ENCODE peak calls at places on chromosome 11, in six cellular contexts. One of them, this sample, is unnamed.

GRCh38 chr11:127018683-127019279 is 18.2 kb upstream of the KIRREL3 start:
- DNase-seq in NB4: no peak
- DNase-seq in epithelial cell of esophagus: peak
- DNase-seq in mucosa of descending colon: no peak
- DNase-seq in fibroblast of villous mesenchyme: no peak
- DNase-seq in Calu3: no peak
- DNase-seq in this sample: no peak

GRCh38 chr11:35207471-35208403 is 68.8 kb downstream of the CD44 start:
- DNase-seq in epithelial cell of esophagus: no peak
- DNase-seq in Calu3: no peak
- DNase-seq in NB4: no peak
- DNase-seq in mucosa of descending colon: no peak
- DNase-seq in fibroblast of villous mesenchyme: no peak
- DNase-seq in this sample: no peak

GRCh38 chr11:125494987-125495725 is 909 bp downstream of the FEZ1 start:
- DNase-seq in epithelial cell of esophagus: peak
- DNase-seq in NB4: no peak
- DNase-seq in fibroblast of villous mesenchyme: peak
- DNase-seq in mucosa of descending colon: peak
- DNase-seq in Calu3: peak
- DNase-seq in this sample: peak

GRCh38 chr11:33899383-33900037 is 7.6 kb upstream of the LMO2 start:
- DNase-seq in Calu3: no peak
- DNase-seq in mucosa of descending colon: no peak
- DNase-seq in epithelial cell of esophagus: peak
- DNase-seq in fibroblast of villous mesenchyme: peak
- DNase-seq in NB4: no peak
- DNase-seq in this sample: no peak

GRCh38 chr11:95282337-95282751 is 51.3 kb upstream of the SESN3 start:
- DNase-seq in Calu3: no peak
- DNase-seq in epithelial cell of esophagus: peak
- DNase-seq in NB4: peak
- DNase-seq in mucosa of descending colon: no peak
- DNase-seq in fibroblast of villous mesenchyme: peak
- DNase-seq in this sample: no peak

GRCh38 chr11:102604011-102604410 is 21.1 kb downstream of the MMP20 start:
- DNase-seq in epithelial cell of esophagus: no peak
- DNase-seq in fibroblast of villous mesenchyme: no peak
- DNase-seq in mucosa of descending colon: no peak
- DNase-seq in Calu3: no peak
- DNase-seq in NB4: no peak
- DNase-seq in this sample: no peak

GRCh38 chr11:76778874-76779273 is 4.3 kb upstream of the TSKU start:
- DNase-seq in NB4: no peak
- DNase-seq in fibroblast of villous mesenchyme: no peak
- DNase-seq in Calu3: no peak
- DNase-seq in mucosa of descending colon: no peak
- DNase-seq in epithelial cell of esophagus: no peak
- DNase-seq in this sample: no peak

GRCh38 chr11:125167954-125168821 is 3.6 kb downstream of the PKNOX2 start:
- DNase-seq in NB4: peak
- DNase-seq in epithelial cell of esophagus: no peak
- DNase-seq in mucosa of descending colon: no peak
- DNase-seq in fibroblast of villous mesenchyme: peak
- DNase-seq in Calu3: no peak
- DNase-seq in this sample: peak

GRCh38 chr11:6438979-6439571 is 1.7 kb downstream of the HPX start:
- DNase-seq in NB4: peak
- DNase-seq in mucosa of descending colon: no peak
- DNase-seq in fibroblast of villous mesenchyme: peak
- DNase-seq in epithelial cell of esophagus: peak
- DNase-seq in Calu3: peak
- DNase-seq in this sample: peak

GRCh38 chr11:100815787-100816330 is 128.8 kb downstream of the ARHGAP42 start:
- DNase-seq in epithelial cell of esophagus: no peak
- DNase-seq in fibroblast of villous mesenchyme: no peak
- DNase-seq in mucosa of descending colon: no peak
- DNase-seq in NB4: no peak
- DNase-seq in Calu3: no peak
- DNase-seq in this sample: no peak

GRCh38 chr11:3109921-3110706 is 52.9 kb upstream of the CARS1 start:
- DNase-seq in NB4: peak
- DNase-seq in epithelial cell of esophagus: peak
- DNase-seq in Calu3: no peak
- DNase-seq in fibroblast of villous mesenchyme: peak
- DNase-seq in mucosa of descending colon: peak
- DNase-seq in this sample: no peak

GRCh38 chr11:88779551-88779950 is 286.2 kb downstream of the GRM5 start:
- DNase-seq in NB4: no peak
- DNase-seq in Calu3: peak
- DNase-seq in fibroblast of villous mesenchyme: no peak
- DNase-seq in epithelial cell of esophagus: peak
- DNase-seq in mucosa of descending colon: no peak
- DNase-seq in this sample: no peak

GRCh38 chr11:2669926-2670469 is 29.8 kb downstream of the KCNQ1OT1 start:
- DNase-seq in epithelial cell of esophagus: no peak
- DNase-seq in NB4: no peak
- DNase-seq in Calu3: no peak
- DNase-seq in mucosa of descending colon: no peak
- DNase-seq in fibroblast of villous mesenchyme: no peak
- DNase-seq in this sample: no peak

GRCh38 chr11:128302425-128303186 is 284.8 kb downstream of the ETS1 start:
- DNase-seq in fibroblast of villous mesenchyme: no peak
- DNase-seq in NB4: no peak
- DNase-seq in epithelial cell of esophagus: no peak
- DNase-seq in Calu3: no peak
- DNase-seq in mucosa of descending colon: no peak
- DNase-seq in this sample: no peak

GRCh38 chr11:34234086-34234740 is 123.6 kb downstream of the ABTB2 start:
- DNase-seq in fibroblast of villous mesenchyme: peak
- DNase-seq in NB4: peak
- DNase-seq in epithelial cell of esophagus: peak
- DNase-seq in Calu3: peak
- DNase-seq in mucosa of descending colon: peak
- DNase-seq in this sample: no peak

GRCh38 chr11:12449961-12450715 is 72.8 kb downstream of the PARVA start:
- DNase-seq in Calu3: no peak
- DNase-seq in mucosa of descending colon: no peak
- DNase-seq in NB4: no peak
- DNase-seq in epithelial cell of esophagus: peak
- DNase-seq in fibroblast of villous mesenchyme: no peak
- DNase-seq in this sample: no peak

GRCh38 chr11:69014936-69015549 is 2.0 kb upstream of the MRGPRF start:
- DNase-seq in NB4: no peak
- DNase-seq in fibroblast of villous mesenchyme: no peak
- DNase-seq in epithelial cell of esophagus: no peak
- DNase-seq in mucosa of descending colon: no peak
- DNase-seq in Calu3: no peak
- DNase-seq in this sample: no peak

GRCh38 chr11:116179346-116179850 is 593.4 kb downstream of the BUD13 start:
- DNase-seq in mucosa of descending colon: no peak
- DNase-seq in Calu3: no peak
- DNase-seq in epithelial cell of esophagus: no peak
- DNase-seq in NB4: no peak
- DNase-seq in fibroblast of villous mesenchyme: no peak
- DNase-seq in this sample: no peak

GRCh38 chr11:119979716-119980115 is 158.2 kb downstream of the TRIM29 start:
- DNase-seq in NB4: no peak
- DNase-seq in epithelial cell of esophagus: no peak
- DNase-seq in fibroblast of villous mesenchyme: no peak
- DNase-seq in mucosa of descending colon: no peak
- DNase-seq in Calu3: no peak
- DNase-seq in this sample: no peak

GRCh38 chr11:92528051-92528450 is 303.4 kb downstream of the FAT3 start:
- DNase-seq in NB4: no peak
- DNase-seq in epithelial cell of esophagus: no peak
- DNase-seq in mucosa of descending colon: no peak
- DNase-seq in Calu3: no peak
- DNase-seq in fibroblast of villous mesenchyme: peak
- DNase-seq in this sample: no peak

GRCh38 chr11:61460474-61460881 is 30.6 kb downstream of the SDHAF2 start:
- DNase-seq in epithelial cell of esophagus: no peak
- DNase-seq in NB4: no peak
- DNase-seq in fibroblast of villous mesenchyme: no peak
- DNase-seq in Calu3: no peak
- DNase-seq in mucosa of descending colon: no peak
- DNase-seq in this sample: no peak

GRCh38 chr11:66868726-66869291 is 11.9 kb downstream of the LRFN4 start:
- DNase-seq in fibroblast of villous mesenchyme: no peak
- DNase-seq in Calu3: peak
- DNase-seq in mucosa of descending colon: peak
- DNase-seq in epithelial cell of esophagus: peak
- DNase-seq in NB4: peak
- DNase-seq in this sample: no peak

GRCh38 chr11:131767421-131767820 is 397.0 kb downstream of the NTM start:
- DNase-seq in fibroblast of villous mesenchyme: peak
- DNase-seq in NB4: no peak
- DNase-seq in epithelial cell of esophagus: peak
- DNase-seq in mucosa of descending colon: no peak
- DNase-seq in Calu3: no peak
- DNase-seq in this sample: no peak

GRCh38 chr11:75800728-75801361 is 14.2 kb upstream of the UVRAG start:
- DNase-seq in NB4: no peak
- DNase-seq in Calu3: no peak
- DNase-seq in mucosa of descending colon: no peak
- DNase-seq in fibroblast of villous mesenchyme: no peak
- DNase-seq in epithelial cell of esophagus: peak
- DNase-seq in this sample: no peak

GRCh38 chr11:118265954-118266353 is 1.9 kb upstream of the MPZL2 start:
- DNase-seq in epithelial cell of esophagus: peak
- DNase-seq in mucosa of descending colon: peak
- DNase-seq in NB4: no peak
- DNase-seq in fibroblast of villous mesenchyme: no peak
- DNase-seq in Calu3: peak
- DNase-seq in this sample: no peak

GRCh38 chr11:1139441-1140066 is 18.2 kb upstream of the MUC5AC start:
- DNase-seq in mucosa of descending colon: no peak
- DNase-seq in fibroblast of villous mesenchyme: peak
- DNase-seq in Calu3: no peak
- DNase-seq in epithelial cell of esophagus: no peak
- DNase-seq in NB4: no peak
- DNase-seq in this sample: no peak

GRCh38 chr11:133082453-133082781 is 449.9 kb downstream of the OPCML start:
- DNase-seq in mucosa of descending colon: no peak
- DNase-seq in Calu3: no peak
- DNase-seq in NB4: peak
- DNase-seq in epithelial cell of esophagus: no peak
- DNase-seq in fibroblast of villous mesenchyme: no peak
- DNase-seq in this sample: no peak

GRCh38 chr11:69876013-69876412 is 56.8 kb upstream of the FGF3 start:
- DNase-seq in epithelial cell of esophagus: no peak
- DNase-seq in mucosa of descending colon: no peak
- DNase-seq in NB4: no peak
- DNase-seq in fibroblast of villous mesenchyme: no peak
- DNase-seq in Calu3: no peak
- DNase-seq in this sample: no peak

GRCh38 chr11:61488651-61489291 is 19.8 kb upstream of the LRRC10B start:
- DNase-seq in epithelial cell of esophagus: peak
- DNase-seq in Calu3: peak
- DNase-seq in fibroblast of villous mesenchyme: peak
- DNase-seq in NB4: peak
- DNase-seq in mucosa of descending colon: peak
- DNase-seq in this sample: peak

GRCh38 chr11:45895553-45896259 is 10.3 kb downstream of the MAPK8IP1 start:
- DNase-seq in Calu3: no peak
- DNase-seq in mucosa of descending colon: no peak
- DNase-seq in epithelial cell of esophagus: no peak
- DNase-seq in fibroblast of villous mesenchyme: no peak
- DNase-seq in NB4: no peak
- DNase-seq in this sample: no peak

GRCh38 chr11:32374261-32374711 is 61.1 kb downstream of the WT1 start:
- DNase-seq in fibroblast of villous mesenchyme: peak
- DNase-seq in Calu3: peak
- DNase-seq in mucosa of descending colon: no peak
- DNase-seq in NB4: peak
- DNase-seq in epithelial cell of esophagus: peak
- DNase-seq in this sample: peak

GRCh38 chr11:70415642-70416395 is 17.5 kb downstream of the CTTN start:
- DNase-seq in mucosa of descending colon: no peak
- DNase-seq in Calu3: no peak
- DNase-seq in NB4: peak
- DNase-seq in epithelial cell of esophagus: no peak
- DNase-seq in fibroblast of villous mesenchyme: peak
- DNase-seq in this sample: no peak

GRCh38 chr11:69305885-69306540 is 12.1 kb downstream of the MYEOV start:
- DNase-seq in fibroblast of villous mesenchyme: no peak
- DNase-seq in NB4: no peak
- DNase-seq in Calu3: no peak
- DNase-seq in mucosa of descending colon: no peak
- DNase-seq in epithelial cell of esophagus: no peak
- DNase-seq in this sample: no peak

GRCh38 chr11:2740275-2740940 is 40.6 kb upstream of the KCNQ1OT1 start:
- DNase-seq in fibroblast of villous mesenchyme: no peak
- DNase-seq in Calu3: no peak
- DNase-seq in epithelial cell of esophagus: no peak
- DNase-seq in NB4: no peak
- DNase-seq in mucosa of descending colon: peak
- DNase-seq in this sample: no peak

GRCh38 chr11:101446238-101446637 is 137.6 kb downstream of the TRPC6 start:
- DNase-seq in NB4: no peak
- DNase-seq in epithelial cell of esophagus: peak
- DNase-seq in mucosa of descending colon: no peak
- DNase-seq in Calu3: no peak
- DNase-seq in fibroblast of villous mesenchyme: no peak
- DNase-seq in this sample: no peak

GRCh38 chr11:46381046-46381835 is at the start of gene MDK:
- DNase-seq in epithelial cell of esophagus: no peak
- DNase-seq in Calu3: no peak
- DNase-seq in NB4: peak
- DNase-seq in mucosa of descending colon: no peak
- DNase-seq in fibroblast of villous mesenchyme: no peak
- DNase-seq in this sample: no peak

GRCh38 chr11:57358543-57358961 is 20.4 kb downstream of the P2RX3 start:
- DNase-seq in Calu3: no peak
- DNase-seq in mucosa of descending colon: no peak
- DNase-seq in epithelial cell of esophagus: peak
- DNase-seq in fibroblast of villous mesenchyme: no peak
- DNase-seq in NB4: no peak
- DNase-seq in this sample: no peak

GRCh38 chr11:134276396-134277175 is 407 bp downstream of the GLB1L3 start:
- DNase-seq in Calu3: no peak
- DNase-seq in NB4: no peak
- DNase-seq in fibroblast of villous mesenchyme: no peak
- DNase-seq in mucosa of descending colon: no peak
- DNase-seq in epithelial cell of esophagus: no peak
- DNase-seq in this sample: peak

GRCh38 chr11:102592634-102593581 is 32.2 kb downstream of the MMP20 start:
- DNase-seq in Calu3: no peak
- DNase-seq in epithelial cell of esophagus: peak
- DNase-seq in NB4: peak
- DNase-seq in fibroblast of villous mesenchyme: peak
- DNase-seq in mucosa of descending colon: no peak
- DNase-seq in this sample: no peak